ENCODE peak calls at places on chromosome 22, in ten cellular contexts. U is cardiac muscle cell, N is progenitor cell of endocrine pancreas, B is fibroblast of the aortic adventitia, G is breast epithelium, F is colonic mucosa, O is tibial nerve, M is AG04450, R is neural crest cell, C is bronchial epithelial cell. K is an unnamed sample.

GRCh38 chr22:30871391-30872281 is 96.9 kb downstream of the MORC2 start:
- DNase-seq in U (no peak), N (no peak), B (no peak), G (no peak), F (no peak), O (no peak), M (no peak), R (no peak), C (no peak), K (no peak)

GRCh38 chr22:41775338-41775737 is 25.1 kb upstream of the CCDC134 start:
- DNase-seq in U (no peak), N (no peak), B (no peak), G (no peak), F (no peak), O (no peak), M (no peak), R (no peak), C (no peak), K (no peak)

GRCh38 chr22:17117890-17118289 is 3.3 kb downstream of the TMEM121B start:
- DNase-seq in U (no peak), N (no peak), B (no peak), G (no peak), F (no peak), O (peak), M (no peak), R (no peak), C (no peak), K (peak)

GRCh38 chr22:40434101-40434500 is 63.7 kb downstream of the SGSM3 start:
- DNase-seq in U (no peak), N (no peak), B (no peak), G (no peak), F (no peak), O (no peak), M (no peak), R (no peak), C (no peak), K (no peak)

GRCh38 chr22:27879923-27880322 is 39.1 kb downstream of the PITPNB start:
- DNase-seq in U (peak), N (no peak), B (peak), G (no peak), F (no peak), O (no peak), M (no peak), R (peak), C (peak), K (no peak)

GRCh38 chr22:39463931-39464390 is 7.1 kb downstream of the MGAT3 start:
- DNase-seq in U (no peak), N (no peak), B (peak), G (peak), F (no peak), O (no peak), M (no peak), R (no peak), C (peak), K (no peak)

GRCh38 chr22:43057641-43058040 is 31.6 kb downstream of the TTLL1 start:
- DNase-seq in U (no peak), N (no peak), B (no peak), G (no peak), F (no peak), O (no peak), M (no peak), R (no peak), C (no peak), K (no peak)

GRCh38 chr22:35914665-35915476 is 113.8 kb downstream of the RBFOX2 start:
- DNase-seq in U (peak), N (peak), B (peak), G (peak), F (peak), O (peak), M (peak), R (peak), C (peak), K (no peak)

GRCh38 chr22:20774882-20775281 is 969 bp downstream of the SERPIND1 start:
- DNase-seq in U (no peak), N (no peak), B (no peak), G (no peak), F (no peak), O (no peak), M (no peak), R (no peak), C (no peak), K (no peak)

GRCh38 chr22:42743501-42743991 is 22.9 kb upstream of the A4GALT start:
- DNase-seq in U (no peak), N (no peak), B (peak), G (no peak), F (peak), O (peak), M (no peak), R (no peak), C (no peak), K (no peak)

GRCh38 chr22:41996826-41997225 is 1.8 kb upstream of the WBP2NL start:
- DNase-seq in U (no peak), N (no peak), B (no peak), G (no peak), F (no peak), O (no peak), M (no peak), R (no peak), C (no peak), K (no peak)

GRCh38 chr22:35638408-35638807 is 9.8 kb upstream of the APOL6 start:
- DNase-seq in U (peak), N (no peak), B (peak), G (peak), F (peak), O (peak), M (peak), R (no peak), C (no peak), K (no peak)

GRCh38 chr22:27533105-27533504 is 268.5 kb downstream of the MN1 start:
- DNase-seq in U (no peak), N (no peak), B (no peak), G (no peak), F (no peak), O (no peak), M (no peak), R (no peak), C (no peak), K (no peak)

GRCh38 chr22:30267382-30268302 is 991 bp upstream of the OSM start:
- DNase-seq in U (no peak), N (no peak), B (no peak), G (no peak), F (no peak), O (no peak), M (no peak), R (no peak), C (no peak), K (no peak)

GRCh38 chr22:41589260-41589600 is 410 bp downstream of the PMM1 start:
- DNase-seq in U (peak), N (no peak), B (no peak), G (no peak), F (peak), O (no peak), M (no peak), R (no peak), C (no peak), K (no peak)

GRCh38 chr22:27839261-27839660 is 37.7 kb upstream of the MN1 start:
- DNase-seq in U (no peak), N (no peak), B (no peak), G (no peak), F (no peak), O (no peak), M (no peak), R (no peak), C (no peak), K (no peak)

GRCh38 chr22:44422742-44423370 is 75.2 kb downstream of the RTL6 start:
- DNase-seq in U (no peak), N (no peak), B (no peak), G (no peak), F (no peak), O (no peak), M (no peak), R (no peak), C (no peak), K (no peak)

GRCh38 chr22:49018601-49019000 is 809.1 kb downstream of the BRD1 start:
- DNase-seq in U (no peak), N (no peak), B (no peak), G (peak), F (no peak), O (no peak), M (no peak), R (no peak), C (no peak), K (no peak)

GRCh38 chr22:28369849-28370248 is 309.8 kb downstream of the TTC28 start:
- DNase-seq in U (no peak), N (no peak), B (no peak), G (no peak), F (peak), O (no peak), M (no peak), R (no peak), C (no peak), K (no peak)

GRCh38 chr22:41752011-41752975 is 48.2 kb upstream of the CCDC134 start:
- DNase-seq in U (no peak), N (no peak), B (no peak), G (no peak), F (no peak), O (no peak), M (no peak), R (no peak), C (peak), K (peak)

GRCh38 chr22:48949375-48950149 is 878.1 kb downstream of the BRD1 start:
- DNase-seq in U (no peak), N (no peak), B (no peak), G (no peak), F (no peak), O (no peak), M (no peak), R (no peak), C (no peak), K (no peak)

GRCh38 chr22:30225220-30225922 is 21.2 kb downstream of the LIF start:
- DNase-seq in U (no peak), N (no peak), B (no peak), G (no peak), F (no peak), O (no peak), M (no peak), R (no peak), C (no peak), K (no peak)

GRCh38 chr22:31646186-31647019 is 15.6 kb downstream of the PISD start:
- DNase-seq in U (no peak), N (no peak), B (peak), G (no peak), F (no peak), O (no peak), M (peak), R (no peak), C (peak), K (no peak)

DNA sequence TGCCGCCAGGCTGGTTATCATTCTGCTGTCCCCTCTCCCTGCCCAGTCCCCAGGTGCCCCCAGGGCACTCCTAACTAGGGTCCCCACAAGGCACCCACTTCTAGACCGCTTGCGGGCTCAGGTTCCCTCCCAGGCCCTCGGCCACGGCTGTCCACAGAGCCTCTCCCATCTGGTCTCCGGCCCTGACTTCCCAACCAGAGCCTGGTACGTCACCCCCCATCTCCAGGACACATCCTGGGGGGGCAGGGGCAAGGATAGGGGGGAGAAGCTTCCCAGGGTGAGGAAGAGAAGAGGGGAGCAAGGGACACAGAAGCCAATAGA is 464 bp downstream of the SSTR3 start:
- DNase-seq in U (no peak), N (no peak), B (no peak), G (no peak), F (no peak), O (no peak), M (no peak), R (no peak), C (no peak), K (no peak)
- TF ChIP-seq CTCF in U (no peak), N (no peak), B (no peak), G (no peak), F (no peak), O (no peak), M (no peak), R (no peak), C (no peak), K (no peak)

GRCh38 chr22:36986242-36986821 is 32.9 kb downstream of the TST start:
- DNase-seq in U (no peak), N (no peak), B (no peak), G (no peak), F (peak), O (no peak), M (no peak), R (peak), C (no peak), K (no peak)
- TF ChIP-seq CTCF in U (peak), N (peak), B (peak), G (no peak), F (peak), O (no peak), M (peak), R (peak), C (peak), K (peak)

DNA sequence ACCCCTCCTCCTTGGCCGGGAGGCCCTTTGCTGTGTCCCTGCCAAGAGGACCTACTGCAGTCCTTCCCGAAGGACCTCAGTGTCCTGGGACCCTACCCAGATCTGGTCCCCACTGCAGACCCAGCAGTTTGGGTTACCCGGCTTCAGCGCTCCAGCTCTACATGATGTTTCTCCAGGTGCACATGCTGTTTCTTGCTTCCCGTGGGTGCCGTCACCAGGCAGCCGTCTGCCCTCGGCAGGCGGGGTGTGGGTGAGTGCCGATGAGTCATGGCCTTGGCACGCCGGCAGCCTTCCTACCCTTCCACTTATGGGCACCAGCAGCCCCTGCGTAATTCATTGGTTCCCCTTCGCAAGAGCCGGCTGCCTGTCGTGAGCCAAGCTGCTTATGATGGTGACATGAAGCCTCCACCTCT is 101.8 kb downstream of the BCR start:
- DNase-seq in U (no peak), N (no peak), B (peak), G (peak), F (peak), O (peak), M (peak), R (no peak), C (peak), K (no peak)
- TF ChIP-seq CTCF in U (no peak), N (no peak), B (no peak), G (no peak), F (no peak), O (no peak), M (no peak), R (peak), C (no peak), K (no peak)

DNA sequence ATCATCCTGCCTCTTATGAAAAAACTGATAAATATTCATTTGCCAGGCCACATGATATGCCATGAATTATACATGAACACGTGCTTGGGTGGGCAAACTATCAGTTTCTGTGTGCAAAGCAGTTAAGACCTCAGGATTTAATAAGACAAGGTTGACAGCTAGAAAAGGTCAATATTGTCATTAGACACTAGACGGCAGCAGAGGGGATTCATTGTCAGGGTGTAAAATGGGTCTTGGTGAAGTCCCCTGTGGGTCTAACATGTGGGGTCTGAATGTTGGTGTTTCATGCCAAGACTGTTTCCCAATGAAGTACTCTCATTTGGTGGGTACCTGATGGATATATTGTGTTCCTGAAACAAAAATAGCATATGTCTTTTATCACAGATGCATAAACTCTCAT is 111.9 kb downstream of the MYO18B start:
- DNase-seq in U (no peak), N (no peak), B (no peak), G (no peak), F (no peak), O (no peak), M (no peak), R (no peak), C (no peak), K (no peak)
- TF ChIP-seq CTCF in U (no peak), N (peak), B (no peak), G (no peak), F (no peak), O (no peak), M (no peak), R (peak), C (no peak), K (peak)

GRCh38 chr22:24948356-24949202 is 2.1 kb upstream of the LHFPL7 start:
- DNase-seq in U (no peak), N (no peak), B (no peak), G (no peak), F (no peak), O (no peak), M (no peak), R (no peak), C (no peak), K (no peak)
- TF ChIP-seq CTCF in U (no peak), N (no peak), B (no peak), G (no peak), F (no peak), O (no peak), M (no peak), R (no peak), C (no peak), K (no peak)

DNA sequence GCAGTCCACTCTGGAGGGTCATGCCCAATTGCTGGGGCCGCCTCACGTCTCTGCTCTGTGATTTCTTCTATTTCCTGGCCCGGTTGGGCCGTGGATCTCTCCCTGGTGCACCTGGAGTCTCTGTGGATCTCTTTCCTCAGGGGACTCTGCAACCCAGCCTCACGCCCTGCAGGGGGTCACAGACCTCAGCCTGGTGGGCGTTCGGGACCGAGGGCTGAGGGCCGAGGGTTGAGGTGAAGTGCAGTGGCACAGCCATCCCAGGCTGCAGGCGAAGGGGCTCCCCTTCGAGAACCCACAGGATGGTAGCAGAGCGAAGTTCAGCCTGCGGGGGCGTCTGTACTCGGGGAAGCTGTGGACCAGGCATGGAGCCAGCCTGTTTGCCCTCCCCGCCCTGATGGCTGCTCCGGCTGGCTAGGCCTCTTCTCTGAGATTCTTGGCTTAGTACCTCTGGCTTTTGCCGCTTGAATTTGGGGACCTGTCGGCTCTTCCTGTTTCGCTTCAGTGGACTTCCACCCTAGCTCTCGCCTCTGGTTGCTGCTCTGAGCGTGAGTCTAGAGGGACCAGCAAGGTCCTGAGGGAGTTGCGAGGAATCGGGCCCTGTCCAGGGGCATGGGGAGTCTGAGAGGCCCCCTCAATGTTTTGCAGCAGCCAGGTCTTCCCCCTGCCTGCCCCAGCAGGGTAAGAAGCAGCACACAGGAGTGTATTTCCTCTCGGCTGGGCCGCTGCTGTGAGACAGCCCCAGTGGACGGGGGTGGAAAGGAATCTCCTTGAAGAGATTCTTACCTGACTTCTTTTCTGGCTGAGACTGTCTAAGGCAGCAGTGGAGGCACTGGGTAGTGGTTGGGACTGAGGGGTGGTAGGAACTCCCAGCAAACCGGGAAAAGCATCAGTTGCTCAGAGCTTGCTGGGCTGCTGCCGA is 140.8 kb downstream of the TBC1D22A start:
- DNase-seq in U (no peak), N (no peak), B (no peak), G (no peak), F (no peak), O (no peak), M (no peak), R (no peak), C (no peak), K (no peak)
- TF ChIP-seq CTCF in U (no peak), N (no peak), B (no peak), G (no peak), F (no peak), O (no peak), M (no peak), R (no peak), C (no peak), K (no peak)

GRCh38 chr22:38239101-38239761 is 33.6 kb downstream of the TMEM184B start:
- DNase-seq in U (peak), N (no peak), B (peak), G (no peak), F (no peak), O (no peak), M (peak), R (no peak), C (peak), K (no peak)
- TF ChIP-seq CTCF in U (peak), N (no peak), B (peak), G (no peak), F (no peak), O (peak), M (peak), R (no peak), C (peak), K (no peak)

DNA sequence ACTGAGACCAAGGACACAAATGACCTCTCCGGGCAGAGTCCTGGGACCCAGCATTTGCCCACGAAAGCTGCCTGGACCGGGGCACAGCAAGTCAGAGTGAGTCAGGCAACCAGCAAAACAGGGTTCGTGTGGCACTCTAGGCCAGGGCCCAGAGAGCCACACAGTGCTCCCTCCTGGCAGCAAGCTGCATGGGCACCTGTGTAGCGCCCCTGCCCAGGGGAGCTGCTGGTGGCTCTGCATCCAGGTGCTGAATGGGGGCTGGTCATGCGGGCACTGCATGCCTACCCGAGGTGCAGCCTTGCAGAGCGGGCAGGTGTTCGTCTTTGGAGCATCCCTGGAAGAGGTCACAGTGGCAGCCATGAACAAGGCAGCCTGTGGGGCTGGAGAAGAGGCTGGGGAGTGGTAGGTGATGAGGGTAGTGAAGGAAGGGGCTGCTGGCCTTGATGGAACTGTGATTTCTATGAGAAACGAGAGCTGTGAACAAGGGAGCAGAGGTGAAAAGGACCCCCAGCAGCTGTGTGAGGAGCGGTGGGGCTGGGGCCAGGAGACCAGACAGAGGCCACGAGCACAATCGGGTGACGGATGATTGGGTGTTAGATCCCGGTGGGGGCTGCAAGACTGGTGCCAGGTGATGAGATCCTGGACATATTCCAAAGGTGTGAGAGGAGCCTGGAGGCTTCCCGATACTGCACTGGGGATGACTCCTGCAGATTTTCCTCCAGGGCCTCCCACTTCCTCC is 63.3 kb downstream of the DGCR2 start:
- DNase-seq in U (no peak), N (no peak), B (no peak), G (no peak), F (no peak), O (no peak), M (no peak), R (no peak), C (no peak), K (no peak)
- TF ChIP-seq CTCF in U (no peak), N (no peak), B (no peak), G (no peak), F (no peak), O (no peak), M (no peak), R (no peak), C (peak), K (peak)

K was measured in GM12864.